ENCODE peak calls at places on chromosomes 11 and 22, in four cellular contexts. T is GM12891, D is GM12878, V is K562. C is an unnamed sample.

GRCh38 chr11:33375688-33376311 is 118.6 kb downstream of the HIPK3 start:
- DNase-seq in T (peak; percentile 30), D (no peak), V (no peak), C (peak; percentile 41)

GRCh38 chr22:46352691-46353386 is 17.3 kb downstream of the TRMU start:
- DNase-seq in T (no peak), D (no peak), V (no peak), C (no peak)

GRCh38 chr22:28829358-28830181 is 29.2 kb upstream of the XBP1 start:
- DNase-seq in T (peak; percentile 66), D (no peak), V (peak; percentile 59), C (peak; percentile 58)

GRCh38 chr22:44428941-44429615 is 69.0 kb downstream of the RTL6 start:
- DNase-seq in T (no peak), D (no peak), V (no peak), C (no peak)

GRCh38 chr22:28029962-28030361 is 110.9 kb upstream of the PITPNB start:
- DNase-seq in T (no peak), D (no peak), V (no peak), C (no peak)

GRCh38 chr11:99244613-99245012 is 223.9 kb downstream of the CNTN5 start:
- DNase-seq in T (no peak), D (no peak), V (no peak), C (no peak)

GRCh38 chr22:19678949-19679348 is 35.4 kb upstream of the SEPTIN5 start:
- DNase-seq in T (no peak), D (no peak), V (peak; percentile 18), C (no peak)

GRCh38 chr22:19884954-19885751 is 30.5 kb upstream of the GNB1L start:
- DNase-seq in T (no peak), D (no peak), V (no peak), C (no peak)

GRCh38 chr11:76716268-76716667 is 45.7 kb upstream of the LRRC32 start:
- DNase-seq in T (no peak), D (no peak), V (no peak), C (no peak)

GRCh38 chr22:24730864-24731263 is 43.7 kb downstream of the PIWIL3 start:
- DNase-seq in T (no peak), D (no peak), V (no peak), C (no peak)

GRCh38 chr11:60447070-60447469 is 8.6 kb upstream of the MS4A1 start:
- DNase-seq in T (no peak), D (no peak), V (no peak), C (no peak)

GRCh38 chr11:107018274-107018901 is at the start of gene GUCY1A2:
- DNase-seq in T (peak; percentile 21), D (no peak), V (no peak), C (peak; percentile 16)

GRCh38 chr11:2137202-2138071 is 1.8 kb downstream of the IGF2 start:
- DNase-seq in T (no peak), D (no peak), V (peak; percentile 88), C (no peak)

DNA sequence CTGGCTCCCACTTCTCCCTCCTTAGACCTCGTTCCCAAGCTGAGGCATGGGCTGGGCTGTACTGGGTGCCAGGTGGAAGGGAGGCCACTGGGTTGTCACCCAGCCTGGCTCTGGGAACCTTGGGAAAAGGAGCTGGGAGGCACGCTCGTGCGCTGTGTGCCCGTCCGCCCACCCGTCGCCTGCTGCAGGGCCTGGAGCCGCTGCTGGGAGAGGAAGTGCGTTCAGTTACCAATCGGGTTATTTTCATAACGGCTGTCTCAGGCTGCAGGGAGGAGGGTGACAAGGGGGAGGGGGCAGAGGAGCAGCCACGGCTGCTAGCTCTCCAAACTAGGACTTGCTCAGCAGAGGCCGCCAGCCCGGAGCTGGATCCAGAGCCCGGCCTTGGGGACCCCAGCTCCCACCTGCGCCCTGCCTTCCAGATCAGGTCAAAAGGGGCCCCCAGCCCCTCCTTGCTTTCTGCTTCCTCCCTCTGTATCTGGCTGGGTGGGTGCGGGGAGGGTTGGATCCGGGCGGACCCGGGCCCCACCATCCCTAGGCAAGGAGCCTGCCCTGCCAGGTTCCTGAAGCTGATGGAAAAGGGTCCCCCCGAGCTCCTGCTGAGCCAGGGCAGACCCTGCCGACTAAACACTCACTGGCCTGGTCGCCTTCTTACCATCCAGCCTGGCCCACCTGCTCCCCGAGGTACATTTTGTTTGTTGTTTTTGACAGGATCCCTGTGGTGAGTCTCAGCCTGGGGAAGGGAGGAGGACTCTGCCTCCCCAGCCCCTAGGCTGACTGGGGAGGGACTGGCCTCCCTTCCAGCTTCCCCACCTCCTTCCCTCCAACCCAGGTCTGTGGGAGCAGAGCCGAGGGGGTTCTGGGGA is 14.3 kb downstream of the DGKZ start:
- DNase-seq in T (peak; percentile 97), D (peak; percentile 44), V (peak; percentile 84), C (peak; percentile 97)
- TF ChIP-seq POLR2A in T (peak; percentile 56), D (peak; percentile 94), V (peak; percentile 56), C (peak; percentile 78)

DNA sequence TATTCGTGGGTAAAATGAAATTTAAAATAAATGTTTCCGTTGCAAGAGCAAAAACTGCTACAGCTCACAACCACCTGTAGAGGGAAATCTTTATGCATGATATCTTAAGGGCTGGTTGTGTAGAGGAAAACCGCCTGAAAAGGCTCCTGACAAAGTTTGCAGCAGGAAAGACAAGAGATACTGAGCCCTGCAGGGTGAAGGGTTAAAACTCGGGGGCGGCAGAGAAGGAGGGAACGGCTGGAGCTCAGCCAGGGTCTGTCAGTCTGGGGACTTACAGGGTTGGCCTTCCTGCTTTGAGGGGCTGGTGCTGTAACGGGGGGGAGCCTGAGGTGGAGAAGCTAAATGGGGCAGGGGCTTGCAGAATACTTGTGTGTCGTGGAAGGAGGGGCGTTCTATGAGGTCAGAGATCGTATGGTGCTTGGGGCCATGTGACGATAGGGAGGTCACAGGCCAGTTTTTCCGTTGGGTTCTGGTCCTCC is 122.9 kb upstream of the HSD17B12 start:
- DNase-seq in T (no peak), D (no peak), V (no peak), C (no peak)
- TF ChIP-seq TAF1 in T (no peak), D (no peak), V (no peak), C (no peak)

GRCh38 chr11:45146072-45147016 is at the start of gene PRDM11:
- DNase-seq in T (peak; percentile 46), D (no peak), V (peak; percentile 74), C (no peak)
- TF ChIP-seq POLR2A in T (no peak), D (no peak), V (no peak), C (no peak)

GRCh38 chr11:46352063-46352841 is 5.0 kb downstream of the DGKZ start:
- DNase-seq in T (peak; percentile 70), D (no peak), V (peak; percentile 75), C (peak; percentile 69)
- TF ChIP-seq TAF1 in T (no peak), D (no peak), V (no peak), C (no peak)

DNA sequence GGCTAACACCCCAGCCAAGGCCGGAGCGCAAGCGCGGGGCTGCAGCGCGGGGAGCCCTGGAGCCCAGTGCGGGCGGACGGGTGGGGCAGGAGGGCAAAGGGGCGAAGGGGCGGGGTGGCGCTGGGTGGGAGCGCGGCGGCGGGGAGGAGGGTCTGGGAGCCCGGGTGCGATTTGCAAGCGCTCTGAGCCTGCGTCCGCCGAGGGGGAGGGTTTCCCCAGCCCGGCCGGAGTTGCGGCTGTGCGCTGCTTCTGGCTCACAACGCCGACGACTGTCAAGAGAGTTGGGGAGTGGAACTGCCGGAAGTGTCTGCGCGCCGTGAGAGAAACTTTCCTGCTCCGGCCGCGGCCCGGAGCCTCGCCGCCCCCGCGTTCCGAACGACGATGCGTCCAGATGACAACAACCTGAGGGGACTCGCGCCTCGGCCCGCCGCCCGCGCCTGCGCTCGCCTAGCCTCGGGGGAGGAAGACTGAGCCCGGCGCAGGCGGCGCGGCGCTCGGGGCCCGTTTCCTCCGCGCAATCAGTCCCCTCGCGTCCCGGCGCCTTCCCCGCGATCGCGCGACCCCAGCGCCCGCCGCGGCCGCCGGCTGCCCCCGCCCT is at the start of gene ARHGAP42:
- DNase-seq in T (peak; percentile 57), D (no peak), V (peak; percentile 53), C (peak; percentile 63)
- TF ChIP-seq POLR2A in T (no peak), D (peak; percentile 80), V (peak; percentile 32), C (peak; percentile 45)

GRCh38 chr11:96309001-96309642 is 33.9 kb downstream of the MAML2 start:
- DNase-seq in T (no peak), D (no peak), V (no peak), C (no peak)
- TF ChIP-seq TAF1 in T (no peak), D (no peak), V (no peak), C (no peak)

GRCh38 chr11:72778535-72779494 is 15.0 kb downstream of the STARD10 start:
- DNase-seq in T (no peak), D (no peak), V (no peak), C (no peak)
- TF ChIP-seq POLR2A in T (no peak), D (no peak), V (no peak), C (no peak)

GRCh38 chr22:37088108-37088605 is 21.4 kb downstream of the TMPRSS6 start:
- DNase-seq in T (no peak), D (no peak), V (peak; percentile 28), C (no peak)
- TF ChIP-seq TAF1 in T (no peak), D (no peak), V (no peak), C (no peak)

C was measured in GM12892.